ENCODE peak calls at places on chromosomes 3 and 15, in five cellular contexts. P is GM12865, J is lung, K is PC-9, X is cardiac fibroblast. U is an unnamed sample.

GRCh38 chr3:161348791-161349400 is 22.4 kb downstream of the SPTSSB start:
- DNase-seq in P (no peak), J (no peak), K (no peak), X (peak), U (no peak)

GRCh38 chr3:111828506-111828905 is 30.6 kb upstream of the PHLDB2 start:
- DNase-seq in P (no peak), J (no peak), K (no peak), X (no peak), U (no peak)

GRCh38 chr3:38651153-38651789 is 1.8 kb upstream of the SCN5A start:
- DNase-seq in P (peak), J (peak), K (peak), X (peak), U (no peak)

GRCh38 chr3:180970931-180971330 is 18.6 kb downstream of the DNAJC19 start:
- DNase-seq in P (no peak), J (no peak), K (no peak), X (no peak), U (no peak)

GRCh38 chr15:58066042-58066867 is 744 bp upstream of the ALDH1A2 start:
- DNase-seq in P (peak), J (peak), K (peak), X (peak), U (no peak)

GRCh38 chr15:82805994-82806406 is at the start of gene FSD2:
- DNase-seq in P (peak), J (peak), K (no peak), X (no peak), U (no peak)

GRCh38 chr3:119173325-119173724 is at the start of gene UPK1B:
- DNase-seq in P (no peak), J (no peak), K (no peak), X (no peak), U (no peak)

GRCh38 chr15:29437888-29438713 is 168.5 kb upstream of the NSMCE3 start:
- DNase-seq in P (no peak), J (no peak), K (no peak), X (no peak), U (no peak)

GRCh38 chr3:121757812-121758545 is 8.4 kb upstream of the GOLGB1 start:
- DNase-seq in P (no peak), J (no peak), K (no peak), X (no peak), U (no peak)

GRCh38 chr3:54988302-54989022 is 60.6 kb upstream of the LRTM1 start:
- DNase-seq in P (no peak), J (no peak), K (peak), X (peak), U (no peak)

GRCh38 chr3:40920041-40920440 is 279.3 kb upstream of the CTNNB1 start:
- DNase-seq in P (peak), J (no peak), K (no peak), X (peak), U (peak)

GRCh38 chr3:43783987-43784639 is 93.4 kb downstream of the ABHD5 start:
- DNase-seq in P (no peak), J (no peak), K (no peak), X (no peak), U (no peak)

GRCh38 chr3:115713247-115713646 is 89.9 kb downstream of the GAP43 start:
- DNase-seq in P (no peak), J (peak), K (no peak), X (no peak), U (no peak)

GRCh38 chr15:85289677-85290365 is 90.6 kb upstream of the AKAP13 start:
- DNase-seq in P (peak), J (peak), K (peak), X (peak), U (peak)

GRCh38 chr3:117955196-117955595 is 1079.5 kb downstream of the IGSF11 start:
- DNase-seq in P (no peak), J (no peak), K (no peak), X (no peak), U (no peak)

GRCh38 chr3:24601500-24601899 is 106.8 kb upstream of the THRB start:
- DNase-seq in P (no peak), J (no peak), K (no peak), X (no peak), U (no peak)

GRCh38 chr3:42588625-42589024 is 2.0 kb upstream of the SS18L2 start:
- DNase-seq in P (no peak), J (no peak), K (no peak), X (no peak), U (no peak)

GRCh38 chr3:182909318-182910040 is 70.9 kb downstream of the DCUN1D1 start:
- DNase-seq in P (no peak), J (no peak), K (no peak), X (peak), U (no peak)

GRCh38 chr3:140610544-140610943 is 67.3 kb upstream of the TRIM42 start:
- DNase-seq in P (no peak), J (no peak), K (no peak), X (peak), U (no peak)

DNA sequence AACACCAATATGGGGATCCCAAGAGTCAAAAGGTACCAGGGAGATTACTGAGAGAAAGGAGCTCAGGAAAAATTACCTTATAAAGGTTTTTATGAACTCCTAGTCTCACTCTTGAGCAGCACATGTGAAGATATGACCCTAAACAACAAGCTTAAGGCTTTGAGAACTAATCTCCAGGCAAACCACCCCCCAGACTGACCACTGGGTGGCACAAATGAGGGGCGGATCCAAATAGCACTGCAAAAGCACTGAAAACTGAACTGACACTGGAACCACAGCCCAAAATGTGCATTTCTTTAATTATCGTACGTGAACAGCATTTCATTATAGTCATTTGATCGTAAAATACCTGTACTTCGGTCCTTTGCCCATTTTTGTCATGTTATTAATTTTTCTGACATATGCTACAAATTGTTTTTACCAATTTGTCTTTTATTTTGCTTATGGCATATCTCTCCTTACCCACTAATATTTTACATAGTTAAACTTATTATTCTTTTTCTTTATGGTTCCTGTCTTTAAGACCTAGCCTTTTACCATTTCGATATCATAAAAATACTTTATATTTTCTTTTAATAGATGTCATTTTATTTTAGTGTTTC is 31.5 kb upstream of the TFDP2 start:
- DNase-seq in P (peak), J (no peak), K (peak), X (peak), U (peak)
- TF ChIP-seq CTCF in P (peak), J (peak), K (peak), X (peak), U (peak)

DNA sequence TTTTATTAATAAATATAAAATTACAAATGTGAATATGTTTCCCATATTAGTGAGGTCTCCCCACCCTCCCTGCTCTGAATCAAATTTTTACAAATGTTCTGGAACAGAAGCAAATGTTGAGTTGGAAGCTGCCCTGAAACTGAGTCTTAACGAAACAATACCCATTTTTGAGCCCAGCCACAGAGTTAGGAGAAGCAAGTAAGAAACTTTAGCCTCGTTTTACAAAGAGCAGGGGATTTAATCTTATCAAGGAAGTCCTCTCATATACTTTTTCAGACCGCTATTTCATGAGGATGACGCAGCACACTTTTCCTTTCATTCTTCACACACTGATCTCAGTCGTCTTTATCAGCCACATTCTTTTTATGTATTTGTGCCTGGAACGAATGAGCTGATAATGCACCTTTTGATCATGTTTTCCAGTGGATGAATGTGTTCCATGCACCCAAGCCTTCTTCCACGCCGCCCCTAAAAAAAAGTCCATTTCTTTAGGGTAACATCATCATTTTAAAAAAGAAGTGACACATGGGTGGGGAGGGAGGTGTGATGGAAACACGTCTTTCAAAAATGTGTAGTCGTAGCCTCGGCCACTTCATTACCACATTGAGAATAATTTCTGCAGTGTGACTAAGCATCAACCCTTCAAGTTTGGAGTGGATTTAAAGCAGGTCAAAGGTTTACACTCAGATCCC is 48.1 kb downstream of the SETMAR start:
- DNase-seq in P (no peak), J (no peak), K (no peak), X (peak), U (peak)
- H3K4me3 ChIP-seq in P (no peak), J (no peak), K (no peak), X (peak), U (peak)

GRCh38 chr15:72176155-72176554 is 21.4 kb downstream of the GRAMD2A start:
- DNase-seq in P (no peak), J (no peak), K (no peak), X (no peak), U (no peak)

GRCh38 chr15:72176743-72177142 is 20.8 kb downstream of the GRAMD2A start:
- DNase-seq in P (no peak), J (no peak), K (no peak), X (no peak), U (no peak)

GRCh38 chr15:72179950-72180581 is 17.5 kb downstream of the GRAMD2A start:
- DNase-seq in P (no peak), J (no peak), K (no peak), X (peak), U (no peak)

GRCh38 chr15:72180771-72181324 is 16.7 kb downstream of the GRAMD2A start:
- DNase-seq in P (no peak), J (no peak), K (no peak), X (no peak), U (no peak)

GRCh38 chr15:72178976-72179585 is 18.5 kb downstream of the GRAMD2A start:
- DNase-seq in P (no peak), J (no peak), K (no peak), X (no peak), U (no peak)
- TF ChIP-seq CTCF in P (no peak), J (no peak), K (no peak), X (no peak), U (no peak)

GRCh38 chr3:30035935-30036567 is 570.4 kb upstream of the TGFBR2 start:
- DNase-seq in P (no peak), J (no peak), K (no peak), X (no peak), U (no peak)

GRCh38 chr3:30034246-30034991 is 572.0 kb upstream of the TGFBR2 start:
- DNase-seq in P (no peak), J (no peak), K (no peak), X (no peak), U (no peak)
- H3K4me3 ChIP-seq in P (no peak), J (no peak), K (no peak), X (no peak), U (no peak)

GRCh38 chr15:33735143-33735542 is 233.2 kb upstream of the CHRM5 start:
- DNase-seq in P (no peak), J (no peak), K (no peak), X (no peak), U (no peak)

GRCh38 chr15:33737687-33738606 is 230.3 kb upstream of the CHRM5 start:
- DNase-seq in P (peak), J (no peak), K (peak), X (peak), U (no peak)

GRCh38 chr15:33738941-33739664 is 229.2 kb upstream of the CHRM5 start:
- DNase-seq in P (peak), J (no peak), K (no peak), X (no peak), U (no peak)

GRCh38 chr15:33730815-33731214 is 237.5 kb upstream of the CHRM5 start:
- DNase-seq in P (peak), J (no peak), K (no peak), X (no peak), U (no peak)

GRCh38 chr15:33735637-33736247 is 232.6 kb upstream of the CHRM5 start:
- DNase-seq in P (peak), J (no peak), K (peak), X (peak), U (no peak)
- TF ChIP-seq CTCF in P (peak), J (peak), K (peak), X (peak), U (peak)

GRCh38 chr15:70195808-70196304 is 98.1 kb upstream of the TLE3 start:
- DNase-seq in P (no peak), J (peak), K (peak), X (peak), U (peak)
- H3K4me3 ChIP-seq in P (no peak), J (no peak), K (peak), X (no peak), U (no peak)

DNA sequence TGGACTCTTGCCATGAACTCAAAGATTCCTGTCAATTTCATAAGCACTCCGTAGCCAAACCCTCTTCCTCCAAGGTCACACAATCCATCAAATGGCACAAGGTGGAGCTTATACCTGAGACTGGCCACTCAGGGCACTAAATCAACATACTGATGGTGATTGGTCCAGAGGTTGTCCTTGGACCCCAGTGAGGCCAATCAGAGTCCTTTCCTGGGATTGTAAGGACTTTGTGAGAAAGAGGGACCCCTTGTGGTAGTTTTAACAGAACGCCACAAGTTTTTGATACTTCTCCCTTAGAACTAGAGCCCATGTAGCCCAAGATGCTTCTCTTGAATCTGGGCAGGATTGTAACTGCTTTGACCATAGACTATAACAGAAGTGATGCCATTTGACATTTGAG is 44.4 kb upstream of the LARS2 start:
- DNase-seq in P (peak), J (no peak), K (no peak), X (peak), U (no peak)
- TF ChIP-seq CTCF in P (no peak), J (no peak), K (peak), X (no peak), U (peak)

DNA sequence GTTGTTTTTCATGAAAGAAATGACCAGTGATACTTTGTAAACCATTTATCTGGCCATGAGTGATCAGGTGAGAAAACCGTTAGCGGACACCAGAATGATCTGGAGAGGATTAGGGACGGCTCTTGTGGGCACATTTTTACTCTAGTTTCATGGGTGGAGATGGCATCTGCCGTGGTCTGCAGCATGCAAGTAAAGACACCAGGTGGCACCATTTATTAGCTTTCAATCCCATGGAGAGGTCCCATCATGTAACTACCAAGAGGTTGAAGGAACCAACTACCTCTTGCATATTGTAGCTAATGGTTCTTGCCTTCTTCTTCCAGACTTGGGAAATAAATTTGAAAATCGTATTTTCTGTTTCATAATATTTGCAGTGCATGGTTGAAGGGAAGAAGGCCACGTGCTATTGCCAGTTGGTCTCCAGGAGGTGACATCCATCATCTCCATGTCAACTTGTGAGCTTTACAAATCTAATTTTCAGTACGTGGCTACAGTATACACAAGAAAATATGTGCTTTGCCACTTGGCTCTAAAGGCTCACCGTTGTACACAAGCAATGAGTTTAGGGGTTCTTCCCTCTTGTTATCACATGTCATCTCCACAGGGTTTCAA is 1.5 kb upstream of the MAPKBP1 start:
- DNase-seq in P (peak), J (peak), K (peak), X (peak), U (no peak)
- H3K4me3 ChIP-seq in P (peak), J (no peak), K (no peak), X (no peak), U (no peak)

DNA sequence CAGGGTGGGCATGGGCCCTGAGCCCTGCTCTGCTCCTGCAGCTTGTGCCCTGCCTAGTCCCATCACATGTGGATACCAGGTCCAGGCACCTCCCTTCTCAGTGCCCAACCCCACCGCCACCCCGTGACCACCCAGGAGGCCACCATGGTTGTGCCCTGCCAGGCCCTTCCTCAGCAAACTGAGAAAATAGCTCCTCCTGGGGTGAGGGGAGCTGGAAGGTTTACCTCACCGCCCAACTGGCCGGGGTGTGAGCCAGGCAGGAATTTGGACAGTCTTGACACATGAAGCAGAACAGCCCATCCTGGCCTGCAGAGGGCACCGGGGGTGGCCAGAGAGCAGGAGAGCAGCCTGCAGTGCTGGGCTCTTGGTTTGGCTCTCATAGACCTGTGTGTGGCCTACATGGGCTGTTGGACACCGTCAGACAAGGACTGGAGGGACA is 11.4 kb upstream of the C3orf22 start:
- DNase-seq in P (no peak), J (peak), K (no peak), X (no peak), U (no peak)
- TF ChIP-seq CTCF in P (no peak), J (no peak), K (no peak), X (peak), U (no peak)

DNA sequence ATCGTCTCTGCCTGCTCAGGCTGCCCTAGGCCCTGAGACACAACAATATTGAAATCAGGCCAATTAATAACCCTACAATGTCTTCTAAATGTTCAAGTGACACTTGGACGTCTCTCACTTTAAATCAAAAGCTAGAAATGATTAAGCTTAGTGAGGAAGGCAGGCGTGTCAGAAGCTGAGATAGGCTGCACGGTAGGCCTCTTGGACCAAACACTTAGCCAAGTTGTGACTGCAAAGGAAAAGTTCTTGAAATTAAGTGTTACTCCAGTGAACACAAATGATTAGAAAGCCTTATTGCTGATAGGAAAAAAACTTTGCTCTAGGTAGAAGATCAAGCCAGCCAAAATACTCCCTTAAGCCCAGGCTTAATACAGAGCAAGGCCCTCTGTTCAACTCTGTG is 2.2 kb downstream of the HPS3 start:
- DNase-seq in P (peak), J (no peak), K (no peak), X (no peak), U (no peak)
- H3K4me3 ChIP-seq in P (no peak), J (no peak), K (peak), X (no peak), U (peak)

U was measured in retinal pigment epithelial cell.